ENCODE peak calls at places on chromosomes 5 and 9, in ten cellular contexts. One of them, this sample, is unnamed.

GRCh38 chr5:82348749-82349148 is 70.6 kb upstream of the RPS23 start:
- DNase-seq in effector memory CD4-positive, alpha-beta T cell: no peak
- DNase-seq in SJSA1: no peak
- DNase-seq in HCT116: no peak
- DNase-seq in CD8-positive, alpha-beta T cell: no peak
- DNase-seq in prostate gland: no peak
- DNase-seq in GM23338: no peak
- DNase-seq in right lobe of liver: no peak
- DNase-seq in left ventricle myocardium inferior: no peak
- DNase-seq in upper lobe of right lung: no peak
- DNase-seq in this sample: no peak

GRCh38 chr5:159682623-159683022 is 233.7 kb upstream of the ADRA1B start:
- DNase-seq in effector memory CD4-positive, alpha-beta T cell: no peak
- DNase-seq in SJSA1: no peak
- DNase-seq in HCT116: peak
- DNase-seq in CD8-positive, alpha-beta T cell: no peak
- DNase-seq in prostate gland: no peak
- DNase-seq in GM23338: peak
- DNase-seq in right lobe of liver: no peak
- DNase-seq in left ventricle myocardium inferior: no peak
- DNase-seq in upper lobe of right lung: no peak
- DNase-seq in this sample: no peak

GRCh38 chr5:179413086-179413690 is 67.9 kb upstream of the ADAMTS2 start:
- DNase-seq in effector memory CD4-positive, alpha-beta T cell: no peak
- DNase-seq in SJSA1: no peak
- DNase-seq in HCT116: no peak
- DNase-seq in CD8-positive, alpha-beta T cell: no peak
- DNase-seq in prostate gland: no peak
- DNase-seq in GM23338: no peak
- DNase-seq in right lobe of liver: peak
- DNase-seq in left ventricle myocardium inferior: no peak
- DNase-seq in upper lobe of right lung: no peak
- DNase-seq in this sample: no peak

GRCh38 chr5:84290161-84290560 is 94.5 kb downstream of the EDIL3 start:
- DNase-seq in effector memory CD4-positive, alpha-beta T cell: no peak
- DNase-seq in SJSA1: peak
- DNase-seq in HCT116: no peak
- DNase-seq in CD8-positive, alpha-beta T cell: no peak
- DNase-seq in prostate gland: no peak
- DNase-seq in GM23338: no peak
- DNase-seq in right lobe of liver: no peak
- DNase-seq in left ventricle myocardium inferior: no peak
- DNase-seq in upper lobe of right lung: no peak
- DNase-seq in this sample: no peak

GRCh38 chr5:14171621-14172020 is 28.5 kb downstream of the TRIO start:
- DNase-seq in effector memory CD4-positive, alpha-beta T cell: no peak
- DNase-seq in SJSA1: no peak
- DNase-seq in HCT116: no peak
- DNase-seq in CD8-positive, alpha-beta T cell: no peak
- DNase-seq in prostate gland: no peak
- DNase-seq in GM23338: no peak
- DNase-seq in right lobe of liver: peak
- DNase-seq in left ventricle myocardium inferior: no peak
- DNase-seq in upper lobe of right lung: no peak
- DNase-seq in this sample: no peak

GRCh38 chr9:133419005-133419404 is 1.2 kb upstream of the REXO4 start:
- DNase-seq in effector memory CD4-positive, alpha-beta T cell: no peak
- DNase-seq in SJSA1: no peak
- DNase-seq in HCT116: no peak
- DNase-seq in CD8-positive, alpha-beta T cell: no peak
- DNase-seq in prostate gland: no peak
- DNase-seq in GM23338: peak
- DNase-seq in right lobe of liver: no peak
- DNase-seq in left ventricle myocardium inferior: no peak
- DNase-seq in upper lobe of right lung: no peak
- DNase-seq in this sample: no peak

GRCh38 chr5:127875235-127876021 is 172.2 kb downstream of the CCDC192 start:
- DNase-seq in effector memory CD4-positive, alpha-beta T cell: no peak
- DNase-seq in SJSA1: peak
- DNase-seq in HCT116: peak
- DNase-seq in CD8-positive, alpha-beta T cell: no peak
- DNase-seq in prostate gland: peak
- DNase-seq in GM23338: peak
- DNase-seq in right lobe of liver: no peak
- DNase-seq in left ventricle myocardium inferior: peak
- DNase-seq in upper lobe of right lung: no peak
- DNase-seq in this sample: peak

GRCh38 chr9:6640268-6641072 is 5.1 kb downstream of the GLDC start:
- DNase-seq in effector memory CD4-positive, alpha-beta T cell: no peak
- DNase-seq in SJSA1: no peak
- DNase-seq in HCT116: no peak
- DNase-seq in CD8-positive, alpha-beta T cell: no peak
- DNase-seq in prostate gland: no peak
- DNase-seq in GM23338: no peak
- DNase-seq in right lobe of liver: peak
- DNase-seq in left ventricle myocardium inferior: no peak
- DNase-seq in upper lobe of right lung: no peak
- DNase-seq in this sample: no peak

GRCh38 chr9:76654051-76654461 is 110.2 kb upstream of the PCA3 start:
- DNase-seq in effector memory CD4-positive, alpha-beta T cell: no peak
- DNase-seq in SJSA1: peak
- DNase-seq in HCT116: no peak
- DNase-seq in CD8-positive, alpha-beta T cell: no peak
- DNase-seq in prostate gland: no peak
- DNase-seq in GM23338: no peak
- DNase-seq in right lobe of liver: no peak
- DNase-seq in left ventricle myocardium inferior: no peak
- DNase-seq in upper lobe of right lung: no peak
- DNase-seq in this sample: no peak
- H3K27ac ChIP-seq in effector memory CD4-positive, alpha-beta T cell: no peak
- H3K27ac ChIP-seq in SJSA1: peak
- H3K27ac ChIP-seq in HCT116: no peak
- H3K27ac ChIP-seq in CD8-positive, alpha-beta T cell: no peak
- H3K27ac ChIP-seq in prostate gland: no peak
- H3K27ac ChIP-seq in GM23338: no peak
- H3K27ac ChIP-seq in right lobe of liver: no peak
- H3K27ac ChIP-seq in left ventricle myocardium inferior: no peak
- H3K27ac ChIP-seq in upper lobe of right lung: peak
- H3K27ac ChIP-seq in this sample: no peak

DNA sequence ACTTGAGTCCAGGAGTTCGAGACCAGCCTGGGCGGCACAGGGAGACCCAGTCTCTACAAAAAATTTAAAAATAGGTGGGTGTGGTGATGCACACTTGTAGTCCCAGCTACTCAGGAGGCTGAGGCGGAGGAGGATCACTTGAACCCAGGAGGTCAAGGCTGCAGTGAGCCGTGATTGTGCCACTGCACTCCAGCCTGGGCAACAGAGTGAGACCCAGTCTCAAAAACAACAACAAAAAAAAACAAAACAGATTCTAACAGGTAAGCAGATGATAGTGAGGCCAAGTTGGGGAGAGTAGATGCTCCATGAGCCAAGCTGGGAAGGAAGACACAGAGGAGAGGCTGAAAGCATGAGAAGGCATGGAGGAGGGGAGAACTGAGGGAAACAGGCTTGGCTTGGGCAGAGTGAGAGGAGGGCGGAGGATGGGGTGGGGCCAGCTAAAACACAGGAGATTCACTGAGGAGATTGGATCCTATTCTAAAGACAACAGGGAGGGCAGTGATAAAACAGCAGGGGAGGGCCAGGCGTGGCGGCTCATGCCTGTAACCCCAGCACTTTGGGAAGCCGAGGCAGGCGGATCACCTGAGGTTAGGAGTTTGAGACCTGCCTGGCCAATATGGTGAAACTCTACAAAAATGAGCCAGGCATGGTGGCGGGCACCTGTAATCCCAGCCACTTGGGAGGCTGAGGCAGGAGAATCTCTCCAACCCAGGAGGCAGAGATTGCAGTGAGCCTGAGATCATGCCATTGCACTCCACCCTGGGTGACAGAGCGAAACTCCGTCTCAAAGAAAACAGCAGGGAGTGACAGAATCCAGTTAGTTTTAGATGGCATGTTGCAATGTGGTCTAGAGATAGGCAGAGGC is 8.4 kb downstream of the RPS14 start:
- DNase-seq in effector memory CD4-positive, alpha-beta T cell: no peak
- DNase-seq in SJSA1: no peak
- DNase-seq in HCT116: no peak
- DNase-seq in CD8-positive, alpha-beta T cell: no peak
- DNase-seq in prostate gland: no peak
- DNase-seq in GM23338: peak
- DNase-seq in right lobe of liver: no peak
- DNase-seq in left ventricle myocardium inferior: no peak
- DNase-seq in upper lobe of right lung: no peak
- DNase-seq in this sample: no peak
- H3K4me3 ChIP-seq in effector memory CD4-positive, alpha-beta T cell: no peak
- H3K4me3 ChIP-seq in SJSA1: no peak
- H3K4me3 ChIP-seq in HCT116: no peak
- H3K4me3 ChIP-seq in CD8-positive, alpha-beta T cell: no peak
- H3K4me3 ChIP-seq in prostate gland: no peak
- H3K4me3 ChIP-seq in GM23338: no peak
- H3K4me3 ChIP-seq in right lobe of liver: no peak
- H3K4me3 ChIP-seq in left ventricle myocardium inferior: no peak
- H3K4me3 ChIP-seq in upper lobe of right lung: no peak
- H3K4me3 ChIP-seq in this sample: no peak

GRCh38 chr5:177555665-177556064 is 1.3 kb upstream of the FAM193B start:
- DNase-seq in effector memory CD4-positive, alpha-beta T cell: no peak
- DNase-seq in SJSA1: no peak
- DNase-seq in HCT116: no peak
- DNase-seq in CD8-positive, alpha-beta T cell: no peak
- DNase-seq in prostate gland: no peak
- DNase-seq in GM23338: no peak
- DNase-seq in right lobe of liver: no peak
- DNase-seq in left ventricle myocardium inferior: no peak
- DNase-seq in upper lobe of right lung: no peak
- DNase-seq in this sample: no peak

GRCh38 chr5:177557041-177557647 is 2.8 kb upstream of the FAM193B start:
- DNase-seq in effector memory CD4-positive, alpha-beta T cell: no peak
- DNase-seq in SJSA1: no peak
- DNase-seq in HCT116: no peak
- DNase-seq in CD8-positive, alpha-beta T cell: no peak
- DNase-seq in prostate gland: no peak
- DNase-seq in GM23338: peak
- DNase-seq in right lobe of liver: no peak
- DNase-seq in left ventricle myocardium inferior: no peak
- DNase-seq in upper lobe of right lung: no peak
- DNase-seq in this sample: no peak

GRCh38 chr5:177553671-177554429 is 513 bp downstream of the FAM193B start:
- DNase-seq in effector memory CD4-positive, alpha-beta T cell: no peak
- DNase-seq in SJSA1: peak
- DNase-seq in HCT116: no peak
- DNase-seq in CD8-positive, alpha-beta T cell: peak
- DNase-seq in prostate gland: peak
- DNase-seq in GM23338: peak
- DNase-seq in right lobe of liver: peak
- DNase-seq in left ventricle myocardium inferior: peak
- DNase-seq in upper lobe of right lung: peak
- DNase-seq in this sample: no peak

GRCh38 chr5:177554474-177555111 is at the start of gene FAM193B:
- DNase-seq in effector memory CD4-positive, alpha-beta T cell: peak
- DNase-seq in SJSA1: peak
- DNase-seq in HCT116: peak
- DNase-seq in CD8-positive, alpha-beta T cell: peak
- DNase-seq in prostate gland: peak
- DNase-seq in GM23338: peak
- DNase-seq in right lobe of liver: peak
- DNase-seq in left ventricle myocardium inferior: peak
- DNase-seq in upper lobe of right lung: peak
- DNase-seq in this sample: peak

GRCh38 chr5:177555228-177555627 is 865 bp upstream of the FAM193B start:
- DNase-seq in effector memory CD4-positive, alpha-beta T cell: no peak
- DNase-seq in SJSA1: no peak
- DNase-seq in HCT116: no peak
- DNase-seq in CD8-positive, alpha-beta T cell: no peak
- DNase-seq in prostate gland: no peak
- DNase-seq in GM23338: no peak
- DNase-seq in right lobe of liver: no peak
- DNase-seq in left ventricle myocardium inferior: no peak
- DNase-seq in upper lobe of right lung: no peak
- DNase-seq in this sample: no peak
- H3K27ac ChIP-seq in effector memory CD4-positive, alpha-beta T cell: no peak
- H3K27ac ChIP-seq in SJSA1: no peak
- H3K27ac ChIP-seq in HCT116: no peak
- H3K27ac ChIP-seq in CD8-positive, alpha-beta T cell: no peak
- H3K27ac ChIP-seq in prostate gland: no peak
- H3K27ac ChIP-seq in GM23338: no peak
- H3K27ac ChIP-seq in right lobe of liver: no peak
- H3K27ac ChIP-seq in left ventricle myocardium inferior: peak
- H3K27ac ChIP-seq in upper lobe of right lung: no peak
- H3K27ac ChIP-seq in this sample: no peak

DNA sequence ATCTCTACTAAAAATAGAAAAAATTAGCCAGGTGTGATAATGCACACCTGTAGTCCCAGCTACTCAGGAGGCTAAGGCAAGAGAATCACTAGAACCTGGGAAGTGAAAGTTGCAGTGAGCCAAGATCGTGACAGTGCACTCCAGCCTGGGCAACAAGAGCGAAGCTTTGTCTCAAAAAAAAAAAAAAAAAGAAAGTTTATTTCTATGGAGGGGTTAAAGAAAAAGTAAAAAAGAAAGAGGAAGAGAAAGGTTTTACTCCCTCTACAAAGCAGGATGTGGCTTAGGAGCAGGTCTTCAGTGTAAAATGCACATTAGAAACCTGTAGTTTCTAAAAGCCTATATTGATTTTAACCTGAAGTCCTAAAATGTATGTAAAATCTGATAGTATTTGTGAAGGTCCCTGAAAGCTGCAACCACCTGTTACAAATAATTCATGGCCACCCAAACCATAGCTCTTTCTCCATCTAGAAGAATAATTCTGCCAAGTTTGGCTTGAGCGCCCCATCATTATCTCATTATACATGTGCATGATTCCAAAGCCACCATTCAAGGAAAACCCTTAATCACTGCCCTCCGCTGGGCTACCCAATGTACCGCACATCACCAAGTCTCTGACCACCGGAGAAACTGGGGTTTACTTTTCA is 3.4 kb downstream of the FNBP1 start:
- DNase-seq in effector memory CD4-positive, alpha-beta T cell: no peak
- DNase-seq in SJSA1: no peak
- DNase-seq in HCT116: no peak
- DNase-seq in CD8-positive, alpha-beta T cell: no peak
- DNase-seq in prostate gland: no peak
- DNase-seq in GM23338: peak
- DNase-seq in right lobe of liver: no peak
- DNase-seq in left ventricle myocardium inferior: no peak
- DNase-seq in upper lobe of right lung: no peak
- DNase-seq in this sample: no peak
- H3K4me3 ChIP-seq in effector memory CD4-positive, alpha-beta T cell: peak
- H3K4me3 ChIP-seq in SJSA1: no peak
- H3K4me3 ChIP-seq in HCT116: no peak
- H3K4me3 ChIP-seq in CD8-positive, alpha-beta T cell: peak
- H3K4me3 ChIP-seq in prostate gland: no peak
- H3K4me3 ChIP-seq in GM23338: no peak
- H3K4me3 ChIP-seq in right lobe of liver: no peak
- H3K4me3 ChIP-seq in left ventricle myocardium inferior: no peak
- H3K4me3 ChIP-seq in upper lobe of right lung: peak
- H3K4me3 ChIP-seq in this sample: no peak

This sample was measured in iPS DF 6.9.